ENCODE peak calls at places on chromosomes 2 and 18, in eight cellular contexts. One of them, this sample, is unnamed.

GRCh38 chr2:128635361-128635900 is 316.8 kb upstream of the HS6ST1 start:
- DNase-seq in glutamatergic neuron: peak
- DNase-seq in right atrium auricular region: peak
- DNase-seq in heart left ventricle: no peak
- DNase-seq in nephron progenitor cell: no peak
- DNase-seq in transverse colon: no peak
- DNase-seq in Calu3: no peak
- DNase-seq in stomach: peak
- DNase-seq in this sample: peak

GRCh38 chr2:187422277-187422676 is 25.8 kb downstream of the CALCRL start:
- DNase-seq in right atrium auricular region: no peak
- DNase-seq in Calu3: no peak
- DNase-seq in heart left ventricle: no peak
- DNase-seq in nephron progenitor cell: no peak
- DNase-seq in transverse colon: no peak
- DNase-seq in stomach: no peak
- DNase-seq in glutamatergic neuron: no peak
- DNase-seq in this sample: no peak

GRCh38 chr18:44743626-44744025 is 62.9 kb downstream of the SETBP1 start:
- DNase-seq in glutamatergic neuron: no peak
- DNase-seq in nephron progenitor cell: no peak
- DNase-seq in heart left ventricle: no peak
- DNase-seq in transverse colon: no peak
- DNase-seq in right atrium auricular region: no peak
- DNase-seq in Calu3: no peak
- DNase-seq in stomach: no peak
- DNase-seq in this sample: no peak

GRCh38 chr2:228599297-228599696 is 417.8 kb upstream of the SPHKAP start:
- DNase-seq in transverse colon: peak
- DNase-seq in right atrium auricular region: no peak
- DNase-seq in glutamatergic neuron: no peak
- DNase-seq in stomach: no peak
- DNase-seq in Calu3: no peak
- DNase-seq in heart left ventricle: no peak
- DNase-seq in nephron progenitor cell: no peak
- DNase-seq in this sample: no peak

GRCh38 chr18:48326901-48327675 is 82.1 kb downstream of the ZBTB7C start:
- DNase-seq in Calu3: no peak
- DNase-seq in stomach: no peak
- DNase-seq in nephron progenitor cell: no peak
- DNase-seq in heart left ventricle: no peak
- DNase-seq in glutamatergic neuron: no peak
- DNase-seq in transverse colon: no peak
- DNase-seq in right atrium auricular region: no peak
- DNase-seq in this sample: no peak

GRCh38 chr2:107936427-107937359 is 49.6 kb upstream of the SLC5A7 start:
- DNase-seq in nephron progenitor cell: peak
- DNase-seq in stomach: no peak
- DNase-seq in Calu3: peak
- DNase-seq in right atrium auricular region: no peak
- DNase-seq in heart left ventricle: no peak
- DNase-seq in transverse colon: no peak
- DNase-seq in glutamatergic neuron: peak
- DNase-seq in this sample: no peak

GRCh38 chr2:229780856-229781773 is 66.8 kb upstream of the DNER start:
- DNase-seq in right atrium auricular region: no peak
- DNase-seq in Calu3: no peak
- DNase-seq in heart left ventricle: no peak
- DNase-seq in nephron progenitor cell: peak
- DNase-seq in glutamatergic neuron: no peak
- DNase-seq in stomach: no peak
- DNase-seq in transverse colon: no peak
- DNase-seq in this sample: no peak

GRCh38 chr2:54879598-54880355 is 156.3 kb downstream of the EML6 start:
- DNase-seq in right atrium auricular region: no peak
- DNase-seq in stomach: no peak
- DNase-seq in Calu3: no peak
- DNase-seq in transverse colon: peak
- DNase-seq in nephron progenitor cell: no peak
- DNase-seq in glutamatergic neuron: no peak
- DNase-seq in heart left ventricle: no peak
- DNase-seq in this sample: no peak

GRCh38 chr2:18521084-18521483 is 39.4 kb downstream of the RDH14 start:
- DNase-seq in heart left ventricle: no peak
- DNase-seq in transverse colon: no peak
- DNase-seq in nephron progenitor cell: no peak
- DNase-seq in glutamatergic neuron: no peak
- DNase-seq in Calu3: no peak
- DNase-seq in stomach: no peak
- DNase-seq in right atrium auricular region: no peak
- DNase-seq in this sample: no peak

GRCh38 chr18:36296591-36297418 is 708 bp upstream of the FHOD3 start:
- DNase-seq in Calu3: peak
- DNase-seq in heart left ventricle: peak
- DNase-seq in glutamatergic neuron: peak
- DNase-seq in nephron progenitor cell: peak
- DNase-seq in right atrium auricular region: no peak
- DNase-seq in transverse colon: peak
- DNase-seq in stomach: no peak
- DNase-seq in this sample: peak

GRCh38 chr2:159090514-159091201 is 122.2 kb downstream of the TANC1 start:
- DNase-seq in Calu3: no peak
- DNase-seq in right atrium auricular region: no peak
- DNase-seq in nephron progenitor cell: no peak
- DNase-seq in transverse colon: no peak
- DNase-seq in heart left ventricle: no peak
- DNase-seq in glutamatergic neuron: no peak
- DNase-seq in stomach: no peak
- DNase-seq in this sample: no peak

GRCh38 chr2:241855888-241856422 is 2.7 kb downstream of the PDCD1 start:
- DNase-seq in nephron progenitor cell: no peak
- DNase-seq in transverse colon: no peak
- DNase-seq in Calu3: no peak
- DNase-seq in stomach: no peak
- DNase-seq in heart left ventricle: no peak
- DNase-seq in right atrium auricular region: no peak
- DNase-seq in glutamatergic neuron: peak
- DNase-seq in this sample: no peak

GRCh38 chr2:234544659-234545611 is 48.1 kb upstream of the ARL4C start:
- DNase-seq in glutamatergic neuron: peak
- DNase-seq in Calu3: peak
- DNase-seq in nephron progenitor cell: peak
- DNase-seq in transverse colon: peak
- DNase-seq in stomach: peak
- DNase-seq in right atrium auricular region: peak
- DNase-seq in heart left ventricle: peak
- DNase-seq in this sample: peak

GRCh38 chr2:173241643-173242042 is 113.0 kb upstream of the CDCA7 start:
- DNase-seq in heart left ventricle: no peak
- DNase-seq in glutamatergic neuron: no peak
- DNase-seq in right atrium auricular region: no peak
- DNase-seq in nephron progenitor cell: no peak
- DNase-seq in transverse colon: no peak
- DNase-seq in Calu3: no peak
- DNase-seq in stomach: no peak
- DNase-seq in this sample: no peak

GRCh38 chr2:191078165-191078867 is 64.3 kb upstream of the STAT1 start:
- DNase-seq in stomach: no peak
- DNase-seq in Calu3: no peak
- DNase-seq in right atrium auricular region: no peak
- DNase-seq in transverse colon: no peak
- DNase-seq in glutamatergic neuron: no peak
- DNase-seq in heart left ventricle: no peak
- DNase-seq in nephron progenitor cell: no peak
- DNase-seq in this sample: no peak
- TF ChIP-seq CTCF in stomach: no peak
- TF ChIP-seq CTCF in Calu3: no peak
- TF ChIP-seq CTCF in right atrium auricular region: no peak
- TF ChIP-seq CTCF in transverse colon: no peak
- TF ChIP-seq CTCF in glutamatergic neuron: no peak
- TF ChIP-seq CTCF in heart left ventricle: no peak
- TF ChIP-seq CTCF in nephron progenitor cell: no peak
- TF ChIP-seq CTCF in this sample: no peak

DNA sequence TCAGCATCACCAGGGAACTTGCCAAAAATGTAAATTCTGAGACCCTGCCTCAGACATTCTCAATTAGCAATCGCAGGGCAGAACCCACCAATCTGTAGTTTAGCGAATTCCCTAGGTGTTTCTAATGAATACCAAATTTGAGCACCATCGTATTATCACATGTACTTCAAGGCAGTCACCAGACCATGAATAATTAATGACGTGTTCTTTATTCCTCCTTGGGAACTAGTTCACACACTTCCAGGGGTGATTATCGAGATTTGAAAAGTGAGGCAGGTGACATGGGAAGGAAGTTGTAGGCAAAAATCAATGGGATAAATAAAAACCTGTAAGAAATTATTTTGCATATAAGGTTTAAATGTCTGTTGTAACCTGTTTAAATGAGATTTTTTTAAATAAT is 102.5 kb upstream of the CRIM1 start:
- DNase-seq in nephron progenitor cell: no peak
- DNase-seq in glutamatergic neuron: no peak
- DNase-seq in heart left ventricle: no peak
- DNase-seq in transverse colon: no peak
- DNase-seq in right atrium auricular region: no peak
- DNase-seq in Calu3: no peak
- DNase-seq in stomach: no peak
- DNase-seq in this sample: no peak
- TF ChIP-seq CTCF in nephron progenitor cell: no peak
- TF ChIP-seq CTCF in glutamatergic neuron: no peak
- TF ChIP-seq CTCF in heart left ventricle: no peak
- TF ChIP-seq CTCF in transverse colon: no peak
- TF ChIP-seq CTCF in right atrium auricular region: no peak
- TF ChIP-seq CTCF in Calu3: no peak
- TF ChIP-seq CTCF in stomach: no peak
- TF ChIP-seq CTCF in this sample: no peak

GRCh38 chr2:14942991-14943390 is 310.5 kb downstream of the LRATD1 start:
- DNase-seq in stomach: no peak
- DNase-seq in glutamatergic neuron: no peak
- DNase-seq in transverse colon: no peak
- DNase-seq in heart left ventricle: no peak
- DNase-seq in right atrium auricular region: no peak
- DNase-seq in nephron progenitor cell: no peak
- DNase-seq in Calu3: no peak
- DNase-seq in this sample: no peak

GRCh38 chr2:14941151-14941631 is 308.7 kb downstream of the LRATD1 start:
- DNase-seq in nephron progenitor cell: no peak
- DNase-seq in right atrium auricular region: no peak
- DNase-seq in transverse colon: peak
- DNase-seq in glutamatergic neuron: no peak
- DNase-seq in Calu3: no peak
- DNase-seq in heart left ventricle: peak
- DNase-seq in stomach: no peak
- DNase-seq in this sample: no peak

DNA sequence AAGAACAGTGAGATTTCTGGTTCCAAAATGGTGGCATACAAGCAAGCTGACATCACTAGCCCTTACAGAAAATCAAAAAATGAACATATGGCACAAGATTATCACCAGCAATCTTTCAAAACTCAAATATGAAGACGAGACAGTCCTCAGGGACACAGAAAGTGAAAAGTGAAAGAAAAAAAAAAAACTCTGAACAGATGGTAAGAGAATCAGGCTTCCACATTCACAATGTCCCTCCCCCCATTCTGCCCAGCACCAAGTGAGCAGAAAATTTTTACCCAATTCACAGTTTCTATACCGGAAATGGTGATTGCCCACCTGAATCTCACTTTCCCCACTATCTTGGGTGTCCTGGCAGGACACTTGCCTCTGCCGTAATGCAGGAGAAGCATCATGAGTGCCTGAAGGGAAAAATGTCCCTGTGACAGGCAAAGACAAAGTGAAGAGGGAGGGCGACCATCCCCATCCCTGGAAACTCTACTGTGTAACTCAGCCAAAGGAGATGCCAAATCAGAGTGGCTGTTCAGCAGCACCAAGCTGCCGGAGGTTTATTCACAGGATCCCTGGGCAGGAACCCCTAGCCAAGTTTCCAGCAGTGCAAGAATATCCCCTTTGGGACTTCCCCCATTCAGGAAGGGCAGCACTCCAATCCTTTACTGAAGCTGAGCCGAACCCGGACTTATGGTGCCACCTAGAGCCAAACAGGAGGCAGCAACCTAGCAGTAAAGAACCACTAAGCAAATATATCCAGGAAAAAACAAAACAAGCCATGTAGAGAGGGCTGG is 312.2 kb downstream of the LRATD1 start:
- DNase-seq in Calu3: peak
- DNase-seq in glutamatergic neuron: peak
- DNase-seq in transverse colon: no peak
- DNase-seq in heart left ventricle: no peak
- DNase-seq in nephron progenitor cell: peak
- DNase-seq in right atrium auricular region: no peak
- DNase-seq in stomach: no peak
- DNase-seq in this sample: no peak
- TF ChIP-seq CTCF in Calu3: no peak
- TF ChIP-seq CTCF in glutamatergic neuron: no peak
- TF ChIP-seq CTCF in transverse colon: no peak
- TF ChIP-seq CTCF in heart left ventricle: no peak
- TF ChIP-seq CTCF in nephron progenitor cell: peak
- TF ChIP-seq CTCF in right atrium auricular region: no peak
- TF ChIP-seq CTCF in stomach: no peak
- TF ChIP-seq CTCF in this sample: no peak

GRCh38 chr2:85839461-85839860 is 49.3 kb downstream of the ST3GAL5 start:
- DNase-seq in transverse colon: no peak
- DNase-seq in Calu3: no peak
- DNase-seq in glutamatergic neuron: no peak
- DNase-seq in nephron progenitor cell: no peak
- DNase-seq in heart left ventricle: no peak
- DNase-seq in stomach: no peak
- DNase-seq in right atrium auricular region: peak
- DNase-seq in this sample: peak

GRCh38 chr2:85840091-85840490 is 48.7 kb downstream of the ST3GAL5 start:
- DNase-seq in heart left ventricle: no peak
- DNase-seq in glutamatergic neuron: no peak
- DNase-seq in Calu3: no peak
- DNase-seq in transverse colon: no peak
- DNase-seq in right atrium auricular region: no peak
- DNase-seq in nephron progenitor cell: no peak
- DNase-seq in stomach: no peak
- DNase-seq in this sample: no peak

GRCh38 chr2:85834456-85834855 is 54.3 kb downstream of the ST3GAL5 start:
- DNase-seq in heart left ventricle: no peak
- DNase-seq in nephron progenitor cell: no peak
- DNase-seq in right atrium auricular region: no peak
- DNase-seq in transverse colon: no peak
- DNase-seq in glutamatergic neuron: no peak
- DNase-seq in stomach: no peak
- DNase-seq in Calu3: no peak
- DNase-seq in this sample: no peak

GRCh38 chr2:85838641-85839040 is 50.1 kb downstream of the ST3GAL5 start:
- DNase-seq in nephron progenitor cell: no peak
- DNase-seq in right atrium auricular region: peak
- DNase-seq in Calu3: no peak
- DNase-seq in stomach: no peak
- DNase-seq in glutamatergic neuron: no peak
- DNase-seq in heart left ventricle: no peak
- DNase-seq in transverse colon: no peak
- DNase-seq in this sample: peak

DNA sequence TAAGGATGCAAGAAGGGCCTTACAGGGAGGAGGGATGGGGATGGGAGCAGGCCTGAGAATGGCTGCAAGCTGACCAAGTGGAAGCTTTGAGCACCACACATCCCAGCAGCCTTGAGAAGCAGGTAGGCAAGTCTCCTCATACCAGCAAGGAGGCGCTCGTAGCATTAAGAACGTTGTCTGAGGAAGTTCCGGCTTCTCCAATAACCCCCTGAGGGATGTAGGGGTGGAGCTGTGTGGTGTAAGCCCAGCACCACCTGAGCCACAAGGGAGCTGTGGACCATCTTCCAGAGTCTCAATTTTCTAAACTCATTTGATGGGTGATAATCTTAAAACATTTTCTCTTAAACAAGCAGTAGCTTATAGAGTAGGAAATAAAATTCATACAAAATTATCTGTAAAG is 50.6 kb downstream of the ST3GAL5 start:
- DNase-seq in transverse colon: no peak
- DNase-seq in stomach: no peak
- DNase-seq in right atrium auricular region: no peak
- DNase-seq in Calu3: no peak
- DNase-seq in heart left ventricle: no peak
- DNase-seq in nephron progenitor cell: no peak
- DNase-seq in glutamatergic neuron: no peak
- DNase-seq in this sample: peak
- TF ChIP-seq CTCF in transverse colon: no peak
- TF ChIP-seq CTCF in stomach: no peak
- TF ChIP-seq CTCF in right atrium auricular region: no peak
- TF ChIP-seq CTCF in Calu3: no peak
- TF ChIP-seq CTCF in heart left ventricle: no peak
- TF ChIP-seq CTCF in nephron progenitor cell: no peak
- TF ChIP-seq CTCF in glutamatergic neuron: no peak
- TF ChIP-seq CTCF in this sample: no peak

This sample was measured in osteocyte.